ENCODE peak calls at places on chromosomes 1 and 21, in seven cellular contexts. G is upper lobe of right lung; A is CD4-positive, CD25-positive, alpha-beta regulatory T cell; O is CD4-positive, alpha-beta memory T cell; N is small intestine; X is OCI-LY7; U is kidney. Z is an unnamed sample.

GRCh38 chr1:197951089-197951488 is 33.9 kb downstream of the LHX9 start:
- DNase-seq in A (no peak), O (no peak), U (no peak), X (no peak), N (no peak), G (no peak), Z (no peak)

GRCh38 chr1:92404661-92405060 is 82.1 kb downstream of the GFI1 start:
- DNase-seq in N (no peak), A (no peak), X (no peak), G (no peak), U (no peak), O (no peak), Z (no peak)

GRCh38 chr1:59329412-59330053 is 32.6 kb downstream of the FGGY start:
- DNase-seq in A (no peak), U (no peak), O (no peak), X (no peak), N (no peak), G (no peak), Z (no peak)

GRCh38 chr1:38283736-38284470 is 237.3 kb upstream of the POU3F1 start:
- DNase-seq in G (no peak), X (no peak), N (no peak), U (no peak), A (no peak), O (no peak), Z (no peak)

GRCh38 chr1:70038025-70038424 is 167.4 kb downstream of the LRRC40 start:
- DNase-seq in A (no peak), X (no peak), G (no peak), U (no peak), N (no peak), O (no peak), Z (no peak)

GRCh38 chr1:170581041-170581440 is 49.1 kb downstream of the GORAB start:
- DNase-seq in U (no peak), X (no peak), A (no peak), O (no peak), G (no peak), N (no peak), Z (no peak)

GRCh38 chr21:34915364-34915834 is 133.7 kb downstream of the RUNX1 start:
- DNase-seq in U (no peak), A (no peak), N (no peak), X (no peak), G (no peak), O (no peak), Z (no peak)

GRCh38 chr1:231678021-231678432 is 51.4 kb downstream of the DISC1 start:
- DNase-seq in N (no peak), G (no peak), U (no peak), A (no peak), O (no peak), X (no peak), Z (no peak)

GRCh38 chr1:208107817-208108608 is 136.2 kb downstream of the PLXNA2 start:
- DNase-seq in O (no peak), A (no peak), N (peak; percentile 45), U (no peak), X (no peak), G (no peak), Z (no peak)

GRCh38 chr21:43021191-43021590 is 46.8 kb downstream of the PKNOX1 start:
- DNase-seq in U (no peak), A (no peak), O (no peak), X (no peak), G (peak; percentile 31), N (no peak), Z (no peak)

GRCh38 chr21:43021756-43022600 is 47.6 kb downstream of the PKNOX1 start:
- DNase-seq in U (no peak), O (no peak), N (no peak), A (no peak), X (no peak), G (peak; percentile 46), Z (no peak)

GRCh38 chr21:43020771-43021170 is 46.4 kb downstream of the PKNOX1 start:
- DNase-seq in U (no peak), X (peak; percentile 48), A (no peak), N (no peak), O (no peak), G (peak; percentile 21), Z (no peak)

GRCh38 chr21:43018519-43018918 is 44.2 kb downstream of the PKNOX1 start:
- DNase-seq in X (no peak), O (no peak), A (no peak), N (no peak), U (no peak), G (peak; percentile 27), Z (no peak)

GRCh38 chr21:43020177-43020576 is 45.8 kb downstream of the PKNOX1 start:
- DNase-seq in U (no peak), A (no peak), X (no peak), G (peak; percentile 36), O (no peak), N (no peak), Z (no peak)
- H3K36me3 ChIP-seq in U (peaks cover 19% of the 10 kb centered on the region), A (peaks cover 52% of the 10 kb centered on the region), X (peaks cover 53% of the 10 kb centered on the region), G (peaks cover 60% of the 10 kb centered on the region), O (peaks cover 37% of the 10 kb centered on the region), N (peaks cover 11% of the 10 kb centered on the region), Z (no peaks in the 10 kb centered on the region)

DNA sequence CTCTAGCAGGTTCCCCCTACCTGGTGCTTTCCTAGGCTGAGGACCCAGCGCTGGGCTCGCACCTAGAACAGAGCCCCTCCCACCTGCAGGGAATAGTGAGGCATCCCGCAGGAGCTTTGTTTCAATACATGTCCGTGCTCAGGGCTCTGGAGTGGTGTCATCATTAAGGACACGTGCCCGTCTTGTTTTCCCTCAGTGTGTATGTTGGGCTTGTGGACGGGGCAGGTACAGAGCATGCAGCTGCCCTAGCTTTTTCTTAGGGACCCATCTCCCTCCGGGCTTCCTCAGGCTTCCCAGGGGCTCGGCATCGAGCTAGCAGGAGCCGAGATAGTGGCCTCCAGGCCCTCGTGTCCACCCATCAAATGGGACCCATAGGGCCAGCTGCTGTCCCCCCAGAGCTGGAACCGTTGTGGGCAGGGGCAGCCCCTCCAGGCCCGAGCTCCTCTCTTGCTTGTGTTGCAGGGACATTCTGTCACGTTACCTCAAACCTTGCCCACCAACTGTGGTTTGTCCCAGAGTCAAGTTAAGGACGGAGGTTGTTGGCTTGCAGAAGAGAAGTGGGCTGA is 3.9 kb downstream of the TMEM201 start:
- DNase-seq in O (no peak), N (no peak), G (no peak), X (no peak), U (no peak), A (no peak), Z (no peak)
- H3K4me1 ChIP-seq in O (peaks cover 42% of the 10 kb centered on the region), N (peaks cover 4% of the 10 kb centered on the region), G (peaks cover 27% of the 10 kb centered on the region), X (peaks cover 43% of the 10 kb centered on the region), U (peaks cover 13% of the 10 kb centered on the region), A (peaks cover 26% of the 10 kb centered on the region), Z (peaks cover 27% of the 10 kb centered on the region)

GRCh38 chr1:182457844-182458243 is 7.9 kb downstream of the RGSL1 start:
- DNase-seq in A (no peak), U (no peak), O (no peak), X (no peak), N (no peak), G (no peak), Z (no peak)
- H3K36me3 ChIP-seq in A (no peaks in the 10 kb centered on the region), U (no peaks in the 10 kb centered on the region), O (no peaks in the 10 kb centered on the region), X (no peaks in the 10 kb centered on the region), N (no peaks in the 10 kb centered on the region), G (no peaks in the 10 kb centered on the region), Z (no peaks in the 10 kb centered on the region)

DNA sequence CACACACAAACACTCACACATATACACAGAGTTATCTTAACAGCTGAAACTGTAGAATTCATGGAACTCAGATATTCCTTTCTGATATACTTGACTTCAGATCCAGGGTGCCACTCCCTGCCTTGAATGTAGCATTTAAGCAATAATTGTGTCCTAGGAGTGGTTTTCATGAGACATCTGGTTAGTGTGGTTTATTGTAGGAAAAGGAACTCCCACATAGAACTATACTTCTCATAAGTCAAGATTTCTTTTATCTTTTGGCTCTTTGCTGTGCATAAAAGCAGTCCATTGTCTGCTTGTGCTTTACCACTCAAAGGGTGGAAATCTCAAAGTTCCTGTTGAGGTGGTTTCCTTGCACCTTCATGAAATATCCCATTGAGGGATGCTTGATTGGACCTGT is 272.6 kb upstream of the SGIP1 start:
- DNase-seq in O (no peak), N (no peak), A (no peak), X (no peak), G (no peak), U (no peak), Z (no peak)
- H3K4me1 ChIP-seq in O (peaks cover 22% of the 10 kb centered on the region), N (peaks cover 4% of the 10 kb centered on the region), A (no peaks in the 10 kb centered on the region), X (no peaks in the 10 kb centered on the region), G (no peaks in the 10 kb centered on the region), U (no peaks in the 10 kb centered on the region), Z (peaks cover 19% of the 10 kb centered on the region)

DNA sequence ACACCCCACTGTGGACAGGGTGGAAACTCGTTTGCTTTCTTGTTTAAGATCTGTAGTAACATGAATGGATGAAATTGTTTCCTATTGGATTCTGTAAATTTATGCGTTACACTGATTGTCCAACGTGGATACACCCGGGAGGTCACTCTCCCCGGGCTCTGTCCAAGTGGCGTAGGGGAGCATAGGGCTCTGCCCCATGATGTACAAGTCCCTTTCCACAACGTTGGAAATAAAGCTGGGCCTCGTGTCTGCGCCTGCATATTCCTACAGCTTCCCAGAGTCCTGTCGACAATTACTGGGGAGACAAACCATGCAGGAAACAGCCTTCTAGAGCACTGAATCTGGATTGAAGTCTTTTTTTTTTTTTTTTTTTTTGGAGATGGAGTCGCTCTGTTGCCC is 1.4 kb downstream of the RCC1 start:
- DNase-seq in O (no peak), U (no peak), A (no peak), G (no peak), X (peak; percentile 41), N (peak; percentile 29), Z (no peak)
- H3K36me3 ChIP-seq in O (peaks cover 40% of the 10 kb centered on the region), U (peaks cover 21% of the 10 kb centered on the region), A (peaks cover 35% of the 10 kb centered on the region), G (peaks cover 46% of the 10 kb centered on the region), X (peaks cover 64% of the 10 kb centered on the region), N (peaks cover 18% of the 10 kb centered on the region), Z (peaks cover 40% of the 10 kb centered on the region)

Z was measured in naive thymus-derived CD4-positive, alpha-beta T cell.